ENCODE peak calls at places on chromosomes 6 and 20, in seven cellular contexts. A, R, Y, P, X, Z and H are unnamed samples.

GRCh38 chr6:23027281-23027680 is 457.9 kb downstream of the HDGFL1 start:
- DNase-seq in A (no peak), R (no peak), Y (no peak), P (no peak), X (no peak), Z (no peak), H (peak; percentile 7)

GRCh38 chr20:49685809-49686208 is 27.9 kb downstream of the B4GALT5 start:
- DNase-seq in A (no peak), R (no peak), Y (no peak), P (no peak), X (no peak), Z (no peak), H (no peak)

GRCh38 chr20:19888269-19888669 is 128.9 kb upstream of the NAA20 start:
- DNase-seq in A (no peak), R (peak; percentile 38), Y (no peak), P (no peak), X (no peak), Z (no peak), H (no peak)

GRCh38 chr6:156440688-156441087 is 336.5 kb upstream of the ARID1B start:
- DNase-seq in A (no peak), R (no peak), Y (no peak), P (no peak), X (no peak), Z (no peak), H (no peak)

GRCh38 chr6:3697609-3698008 is 53.9 kb downstream of the PXDC1 start:
- DNase-seq in A (no peak), R (no peak), Y (no peak), P (no peak), X (no peak), Z (no peak), H (no peak)

GRCh38 chr6:3165631-3166534 is 8.5 kb upstream of the TUBB2A start:
- DNase-seq in A (no peak), R (no peak), Y (no peak), P (no peak), X (peak; percentile 83), Z (no peak), H (no peak)

GRCh38 chr6:36120539-36120938 is 9.8 kb upstream of the MAPK13 start:
- DNase-seq in A (no peak), R (no peak), Y (no peak), P (no peak), X (no peak), Z (no peak), H (no peak)

GRCh38 chr20:35871311-35871771 is 83.0 kb downstream of the SCAND1 start:
- DNase-seq in A (peak; percentile 41), R (peak; percentile 56), Y (peak; percentile 56), P (peak; percentile 21), X (no peak), Z (no peak), H (peak; percentile 65)

GRCh38 chr6:13924146-13924948 is 405 bp upstream of the RNF182 start:
- DNase-seq in A (no peak), R (peak; percentile 34), Y (peak; percentile 43), P (peak; percentile 25), X (peak; percentile 81), Z (peak; percentile 43), H (peak; percentile 14)

GRCh38 chr6:13927203-13927602 is 2.5 kb downstream of the RNF182 start:
- DNase-seq in A (no peak), R (no peak), Y (no peak), P (no peak), X (peak; percentile 30), Z (peak; percentile 21), H (no peak)

GRCh38 chr6:13923527-13924145 is 1.1 kb upstream of the RNF182 start:
- DNase-seq in A (no peak), R (no peak), Y (no peak), P (no peak), X (no peak), Z (peak; percentile 15), H (no peak)

GRCh38 chr6:13924949-13925881 is at the start of gene RNF182:
- DNase-seq in A (no peak), R (no peak), Y (no peak), P (no peak), X (peak; percentile 49), Z (no peak), H (peak; percentile 61)

GRCh38 chr6:13926378-13926777 is 1.6 kb downstream of the RNF182 start:
- DNase-seq in A (no peak), R (no peak), Y (no peak), P (no peak), X (no peak), Z (no peak), H (no peak)
- H3K4me3 ChIP-seq in A (no peak overlapping the region), R (no peak overlapping the region), Y (no peak overlapping the region), P (no peak overlapping the region), X (peak overlapping the region; percentile 76), Z (no peak overlapping the region), H (no peak overlapping the region)

DNA sequence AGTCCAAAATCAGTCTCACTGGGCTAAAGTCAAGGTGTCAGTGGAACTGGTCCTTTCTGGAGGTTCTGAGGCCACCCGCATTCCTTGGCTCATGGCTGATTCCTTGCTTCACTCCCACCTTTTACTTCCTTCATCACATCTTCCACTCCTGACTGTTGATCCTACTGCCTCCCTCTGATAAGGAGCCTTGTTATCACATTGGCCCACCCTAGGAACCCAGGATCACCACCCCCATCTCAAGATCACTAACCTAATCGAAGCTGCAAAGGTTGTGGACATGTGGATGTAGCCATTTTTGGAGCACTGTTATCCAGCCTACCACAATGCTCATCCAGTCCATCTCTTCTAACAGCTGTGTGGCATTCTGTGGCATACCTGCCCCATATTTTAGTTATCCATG is 87.2 kb downstream of the TNFAIP3 start:
- DNase-seq in A (no peak), R (no peak), Y (no peak), P (no peak), X (no peak), Z (no peak), H (no peak)
- H3K4me1 ChIP-seq in A (peaks cover 4% of the 10 kb centered on the region), R (no peaks in the 10 kb centered on the region), Y (no peaks in the 10 kb centered on the region), P (no peaks in the 10 kb centered on the region), X (peaks cover 5% of the 10 kb centered on the region), Z (no peaks in the 10 kb centered on the region), H (no peaks in the 10 kb centered on the region)

DNA sequence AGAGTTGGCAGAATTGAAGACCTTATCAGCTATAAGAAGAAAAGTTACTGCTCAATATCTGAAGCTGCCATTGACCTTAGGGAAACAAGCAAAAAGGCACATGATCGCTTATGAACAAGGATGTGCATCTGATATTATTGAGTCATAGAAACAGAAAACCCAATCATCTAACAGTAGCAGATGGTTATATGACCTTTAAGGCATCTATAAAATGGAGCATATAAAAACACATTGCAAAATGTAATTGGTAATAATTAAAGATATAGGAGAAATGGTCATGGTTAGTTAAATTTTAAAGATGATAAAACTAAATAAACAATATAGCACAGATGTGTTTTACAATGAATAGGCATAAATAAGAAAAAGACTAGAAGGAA is 260.1 kb upstream of the TAB2 start:
- DNase-seq in A (no peak), R (no peak), Y (no peak), P (no peak), X (no peak), Z (no peak), H (no peak)
- TF ChIP-seq CTCF in A (no peak), R (no peak), Y (no peak), P (no peak), X (no peak), Z (no peak), H (no peak)

GRCh38 chr6:44500074-44500473 is 112.6 kb downstream of the CDC5L start:
- DNase-seq in A (no peak), R (no peak), Y (no peak), P (no peak), X (no peak), Z (no peak), H (no peak)
- H3K4me3 ChIP-seq in A (no peak overlapping the region), R (no peak overlapping the region), Y (no peak overlapping the region), P (no peak overlapping the region), X (no peak overlapping the region), Z (no peak overlapping the region), H (no peak overlapping the region)

GRCh38 chr6:42783876-42784738 is 2.3 kb downstream of the BICRAL start:
- DNase-seq in A (no peak), R (no peak), Y (no peak), P (no peak), X (no peak), Z (no peak), H (no peak)

GRCh38 chr6:42781811-42782688 is at the start of gene BICRAL:
- DNase-seq in A (peak; percentile 64), R (peak; percentile 66), Y (peak; percentile 81), P (peak; percentile 58), X (peak; percentile 71), Z (peak; percentile 57), H (peak; percentile 72)

GRCh38 chr6:42784739-42785498 is 3.1 kb downstream of the BICRAL start:
- DNase-seq in A (no peak), R (peak; percentile 27), Y (no peak), P (peak; percentile 17), X (no peak), Z (no peak), H (no peak)

GRCh38 chr6:42782689-42783176 is 881 bp downstream of the BICRAL start:
- DNase-seq in A (peak; percentile 72), R (peak; percentile 82), Y (peak; percentile 79), P (peak; percentile 77), X (peak; percentile 77), Z (peak; percentile 69), H (peak; percentile 83)

GRCh38 chr6:42783177-42783875 is 1.5 kb downstream of the BICRAL start:
- DNase-seq in A (peak; percentile 72), R (peak; percentile 88), Y (peak; percentile 87), P (peak; percentile 82), X (peak; percentile 73), Z (peak; percentile 50), H (peak; percentile 83)
- H3K4me1 ChIP-seq in A (peaks cover 20% of the 10 kb centered on the region), R (peaks cover 3% of the 10 kb centered on the region), Y (peaks cover 12% of the 10 kb centered on the region), P (peaks cover 64% of the 10 kb centered on the region), X (peaks cover 29% of the 10 kb centered on the region), Z (peaks cover 8% of the 10 kb centered on the region), H (peaks cover 6% of the 10 kb centered on the region)

DNA sequence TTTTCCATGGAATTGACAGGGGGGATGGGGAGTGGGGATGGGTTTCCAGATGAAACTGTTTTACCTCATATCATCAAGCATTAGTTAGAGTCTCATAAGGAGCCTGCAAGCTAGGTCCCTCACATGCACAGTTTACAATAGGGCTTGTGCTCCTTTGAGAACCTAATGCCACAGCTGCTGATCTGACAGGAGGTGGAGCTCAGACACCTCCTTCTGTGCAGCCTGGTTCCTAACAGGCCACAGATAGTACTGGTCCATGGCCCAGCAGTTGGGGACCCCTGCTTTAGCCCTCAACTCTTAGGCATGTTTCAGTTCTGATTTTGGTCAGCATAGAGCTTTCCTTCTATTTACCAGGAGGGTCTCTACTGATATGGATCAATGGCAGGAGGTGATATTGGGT is 251.6 kb downstream of the LAMA2 start:
- DNase-seq in A (no peak), R (peak; percentile 27), Y (no peak), P (no peak), X (no peak), Z (no peak), H (no peak)
- TF ChIP-seq CTCF in A (no peak), R (no peak), Y (no peak), P (no peak), X (peak; percentile 46), Z (no peak), H (no peak)